ENCODE peak calls at places on chromosome 21, in seven cellular contexts. W is AG10803; R is GM10248; M is fibroblast of the aortic adventitia; X is anterior cingulate cortex; N is thoracic aorta; B is CD4-positive, CD25-positive, alpha-beta regulatory T cell. U is an unnamed sample.

GRCh38 chr21:42829954-42830353 is 49.4 kb downstream of the WDR4 start:
- DNase-seq in X (no peak), N (no peak), W (no peak), M (no peak), B (no peak), R (no peak), U (no peak)

GRCh38 chr21:15293251-15293650 is 228.5 kb upstream of the NRIP1 start:
- DNase-seq in W (peak), R (no peak), N (no peak), B (no peak), X (no peak), M (peak), U (no peak)

GRCh38 chr21:36909901-36910561 is 56.4 kb downstream of the HLCS start:
- DNase-seq in X (no peak), R (no peak), M (peak), B (peak), N (no peak), W (peak), U (no peak)

GRCh38 chr21:42236014-42236413 is 17.1 kb downstream of the ABCG1 start:
- DNase-seq in M (no peak), X (no peak), N (no peak), B (no peak), R (no peak), W (no peak), U (no peak)

GRCh38 chr21:36696390-36696639 is 2.6 kb upstream of the SIM2 start:
- DNase-seq in R (no peak), M (no peak), W (no peak), B (no peak), N (no peak), X (no peak), U (no peak)

GRCh38 chr21:37270576-37271365 is 3.6 kb upstream of the VPS26C start:
- DNase-seq in R (no peak), B (no peak), W (no peak), M (no peak), X (no peak), N (no peak), U (no peak)

GRCh38 chr21:45981154-45981606 is 390 bp upstream of the COL6A1 start:
- DNase-seq in W (peak), X (peak), R (peak), B (peak), N (no peak), M (peak), U (peak)

GRCh38 chr21:43921602-43921978 is 56.6 kb downstream of the AGPAT3 start:
- DNase-seq in X (no peak), B (peak), N (no peak), W (no peak), M (no peak), R (peak), U (no peak)

GRCh38 chr21:31132574-31133242 is 94.4 kb upstream of the KRTAP19-8 start:
- DNase-seq in B (peak), N (no peak), X (no peak), W (peak), R (no peak), M (no peak), U (peak)

GRCh38 chr21:44887807-44888580 is 14.5 kb upstream of the PTTG1IP start:
- DNase-seq in M (no peak), B (no peak), R (no peak), X (no peak), W (no peak), N (no peak), U (no peak)

GRCh38 chr21:37874481-37874880 is 41.8 kb downstream of the KCNJ6 start:
- DNase-seq in M (no peak), R (no peak), N (no peak), B (no peak), X (no peak), W (no peak), U (no peak)

GRCh38 chr21:30072496-30072895 is 94.1 kb downstream of the CLDN17 start:
- DNase-seq in X (no peak), N (no peak), R (no peak), M (peak), B (no peak), W (peak), U (no peak)